ENCODE peak calls at places on chromosomes 3 and 15, in five cellular contexts. S is IMR-90, Y is A549, H is GM12878, W is SK-N-SH. X is an unnamed sample.

GRCh38 chr3:172542999-172543398 is 19.8 kb upstream of the TNFSF10 start:
- DNase-seq in S (no peak), Y (no peak), H (no peak), W (no peak), X (no peak)

GRCh38 chr15:31486906-31487695 is 160.5 kb downstream of the KLF13 start:
- DNase-seq in S (no peak), Y (no peak), H (no peak), W (no peak), X (no peak)

GRCh38 chr15:99993681-99994131 is 260.5 kb upstream of the LYSMD4 start:
- DNase-seq in S (no peak), Y (no peak), H (no peak), W (no peak), X (no peak)

GRCh38 chr3:145798691-145799550 is 362.1 kb downstream of the PLOD2 start:
- DNase-seq in S (no peak), Y (no peak), H (no peak), W (no peak), X (no peak)

GRCh38 chr3:64674591-64675076 is 13.2 kb downstream of the ADAMTS9 start:
- DNase-seq in S (no peak), Y (no peak), H (no peak), W (peak; percentile 56), X (no peak)

GRCh38 chr15:65829150-65829764 is 37.2 kb upstream of the DENND4A start:
- DNase-seq in S (peak; percentile 22), Y (peak; percentile 60), H (no peak), W (peak; percentile 44), X (peak; percentile 37)

GRCh38 chr3:21962456-21962855 is 211.4 kb upstream of the ZNF385D start:
- DNase-seq in S (peak; percentile 21), Y (no peak), H (no peak), W (no peak), X (no peak)

GRCh38 chr15:78004222-78004727 is 73.2 kb downstream of the TBC1D2B start:
- DNase-seq in S (no peak), Y (no peak), H (no peak), W (no peak), X (no peak)

GRCh38 chr3:148992027-148992634 is 791 bp downstream of the GYG1 start:
- DNase-seq in S (no peak), Y (peak; percentile 30), H (no peak), W (no peak), X (no peak)

DNA sequence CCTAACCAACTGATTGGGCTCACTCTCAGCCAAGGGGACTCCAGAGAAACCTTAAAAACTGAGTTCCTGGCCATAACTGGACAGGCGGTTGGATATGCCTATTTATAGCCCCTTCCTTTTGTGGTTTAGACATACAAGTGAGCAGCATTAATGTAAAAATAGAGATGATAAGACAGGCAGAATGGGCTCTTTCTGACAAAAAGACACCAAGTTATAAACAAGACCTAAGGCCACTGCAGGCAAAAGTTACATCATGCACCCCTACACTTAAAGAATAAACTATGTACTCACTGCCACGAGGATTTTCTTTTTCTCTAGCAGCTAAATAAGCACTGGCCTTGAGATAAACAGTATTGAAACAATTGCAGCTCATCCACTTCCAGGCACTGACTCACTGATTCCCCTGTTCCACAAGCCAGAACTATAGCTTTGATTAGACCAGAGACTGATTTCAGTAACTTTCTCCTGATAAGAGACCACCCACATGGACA is 30.1 kb downstream of the SUCNR1 start:
- DNase-seq in S (peak; percentile 93), Y (no peak), H (no peak), W (no peak), X (no peak)
- TF ChIP-seq RCOR1 in S (no peak), Y (no peak), H (no peak), W (no peak), X (peak; percentile 40)

DNA sequence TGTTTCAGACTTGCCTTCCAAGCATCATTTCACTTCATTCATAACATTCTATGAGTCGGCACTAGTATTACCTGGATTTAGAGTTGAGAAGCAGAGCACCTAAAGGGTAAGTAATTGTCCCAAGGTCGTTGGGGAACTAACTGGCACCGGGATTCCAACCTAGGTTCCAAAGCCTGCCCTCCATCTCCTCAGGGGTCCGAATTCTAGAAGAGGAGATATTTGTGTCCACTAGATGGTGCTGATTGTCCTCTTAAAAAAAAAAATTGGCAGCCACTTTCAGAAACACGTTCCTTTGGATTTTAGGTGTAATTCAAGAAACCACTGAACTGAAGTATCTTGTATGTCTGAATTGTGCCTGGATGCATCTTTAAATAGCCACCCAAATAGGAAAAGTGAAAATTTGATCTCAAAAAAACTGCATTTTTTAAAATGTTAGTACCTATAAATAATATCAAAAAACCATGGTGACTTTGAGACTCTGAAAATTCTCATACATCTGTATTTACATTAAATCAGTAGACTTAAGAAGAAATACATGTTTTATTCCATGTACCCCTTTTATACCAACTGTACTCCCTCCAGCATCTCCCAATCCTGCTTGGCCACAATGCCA is 3.9 kb upstream of the FSIP1 start:
- DNase-seq in S (peak; percentile 75), Y (peak; percentile 44), H (no peak), W (peak; percentile 66), X (peak; percentile 61)
- TF ChIP-seq RCOR1 in S (no peak), Y (no peak), H (no peak), W (no peak), X (no peak)

GRCh38 chr3:156675744-156676466 is 1.5 kb downstream of the TIPARP start:
- DNase-seq in S (peak; percentile 86), Y (peak; percentile 75), H (no peak), W (peak; percentile 27), X (peak; percentile 29)

GRCh38 chr3:156674911-156675743 is 737 bp downstream of the TIPARP start:
- DNase-seq in S (peak; percentile 43), Y (peak; percentile 55), H (no peak), W (peak; percentile 81), X (peak; percentile 53)

GRCh38 chr3:156677536-156677935 is 3.1 kb downstream of the TIPARP start:
- DNase-seq in S (no peak), Y (no peak), H (no peak), W (no peak), X (no peak)

GRCh38 chr3:156677120-156677479 is 2.7 kb downstream of the TIPARP start:
- DNase-seq in S (no peak), Y (no peak), H (no peak), W (no peak), X (no peak)

DNA sequence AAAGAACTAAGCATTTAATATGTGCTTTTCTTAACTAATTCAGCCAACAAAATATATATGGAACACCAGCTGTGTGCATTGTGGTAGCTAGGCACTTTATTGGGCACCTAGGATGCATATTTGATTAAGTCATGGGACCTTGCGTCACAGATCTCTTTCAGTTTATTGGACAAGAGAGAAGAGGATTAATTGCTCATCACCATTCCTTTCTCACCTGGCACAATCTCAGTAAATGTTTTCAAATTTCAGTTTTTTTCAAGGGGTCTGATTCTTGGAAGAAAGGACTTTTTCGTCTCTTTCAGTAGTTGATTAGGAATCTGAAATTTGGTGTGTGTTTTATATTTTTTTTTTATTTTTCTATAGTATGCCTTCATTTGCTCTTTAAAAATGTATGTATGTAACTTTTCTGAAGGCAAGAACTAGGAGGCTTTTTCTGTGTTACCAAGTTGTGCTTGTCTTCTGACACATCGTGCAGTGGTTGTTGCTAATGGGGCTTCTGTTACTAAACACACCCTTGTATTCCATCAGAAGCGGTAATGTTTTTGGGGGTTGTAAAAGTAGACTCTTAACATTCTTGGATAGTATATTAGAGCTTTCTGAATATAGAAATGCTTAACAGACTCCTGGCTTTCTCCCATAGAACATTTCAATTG is 2.2 kb downstream of the TIPARP start:
- DNase-seq in S (peak; percentile 50), Y (peak; percentile 52), H (no peak), W (no peak), X (no peak)
- TF ChIP-seq RCOR1 in S (no peak), Y (no peak), H (no peak), W (no peak), X (no peak)

DNA sequence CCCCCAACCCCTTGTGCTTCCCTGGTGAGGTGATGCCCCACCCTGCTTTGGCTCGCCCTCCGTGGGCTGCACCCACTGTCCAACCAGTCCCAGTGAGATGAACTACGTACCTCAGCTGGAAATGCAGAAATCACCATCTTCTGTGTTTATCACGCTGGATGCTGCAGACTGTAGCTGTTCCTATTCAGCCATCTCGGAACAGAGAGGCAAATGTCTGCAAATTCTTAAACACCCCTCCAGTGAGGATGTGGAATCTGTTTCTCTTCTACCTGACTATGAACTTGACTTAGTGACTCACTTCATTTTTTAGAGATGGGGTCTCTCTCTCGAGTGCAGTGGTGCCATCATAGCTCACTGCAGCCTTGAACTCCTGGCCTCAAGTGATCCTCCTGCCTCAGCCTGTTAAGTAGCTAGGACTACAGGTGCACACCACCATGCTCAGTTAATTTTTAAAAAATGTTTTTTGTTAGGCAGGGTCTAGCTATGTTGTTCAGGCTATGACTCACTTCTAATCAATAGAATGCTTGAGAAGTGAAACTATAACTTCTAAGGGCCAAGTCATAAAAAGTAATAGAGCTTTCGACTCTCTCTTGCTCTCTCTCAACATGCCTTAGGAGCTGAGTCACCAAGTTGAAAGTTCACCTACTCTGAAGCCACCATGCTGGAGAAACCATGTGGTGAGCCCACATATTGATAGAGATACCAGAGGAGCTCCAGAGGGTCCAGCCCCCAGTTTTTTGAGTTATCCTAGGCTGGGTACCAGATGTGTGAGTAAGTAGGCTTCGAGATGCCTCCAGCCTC is 11.5 kb upstream of the PARP14 start:
- DNase-seq in S (peak; percentile 84), Y (peak; percentile 22), H (no peak), W (no peak), X (peak; percentile 14)
- TF ChIP-seq RCOR1 in S (no peak), Y (no peak), H (no peak), W (no peak), X (no peak)

GRCh38 chr3:52833202-52833601 is 1.6 kb downstream of the MUSTN1 start:
- DNase-seq in S (no peak), Y (no peak), H (no peak), W (no peak), X (no peak)

GRCh38 chr3:52829906-52830463 is 487 bp downstream of the ITIH4 start:
- DNase-seq in S (no peak), Y (no peak), H (no peak), W (no peak), X (no peak)

GRCh38 chr3:52831500-52832301 is 1.2 kb upstream of the ITIH4 start:
- DNase-seq in S (peak; percentile 76), Y (peak; percentile 49), H (no peak), W (peak; percentile 79), X (peak; percentile 48)

GRCh38 chr3:52829482-52829881 is 990 bp downstream of the ITIH4 start:
- DNase-seq in S (no peak), Y (no peak), H (no peak), W (no peak), X (no peak)

GRCh38 chr3:52830535-52831258 is at the start of gene ITIH4:
- DNase-seq in S (no peak), Y (no peak), H (no peak), W (no peak), X (peak; percentile 52)
- TF ChIP-seq RCOR1 in S (no peak), Y (no peak), H (no peak), W (no peak), X (no peak)

GRCh38 chr3:156923349-156923748 is 97.2 kb downstream of the LEKR1 start:
- DNase-seq in S (no peak), Y (no peak), H (no peak), W (no peak), X (no peak)

GRCh38 chr3:156919818-156920217 is 93.7 kb downstream of the LEKR1 start:
- DNase-seq in S (no peak), Y (no peak), H (no peak), W (no peak), X (no peak)

GRCh38 chr3:156915372-156915771 is 89.2 kb downstream of the LEKR1 start:
- DNase-seq in S (no peak), Y (no peak), H (no peak), W (no peak), X (no peak)

GRCh38 chr3:156920399-156920798 is 94.2 kb downstream of the LEKR1 start:
- DNase-seq in S (no peak), Y (no peak), H (no peak), W (no peak), X (no peak)

GRCh38 chr3:156918746-156919145 is 92.6 kb downstream of the LEKR1 start:
- DNase-seq in S (no peak), Y (no peak), H (no peak), W (no peak), X (no peak)
- TF ChIP-seq RCOR1 in S (no peak), Y (no peak), H (no peak), W (no peak), X (no peak)

X was measured in K562.